ENCODE peak calls at places on chromosome 18, in five cellular contexts. C, T, J, H and M are unnamed samples.

GRCh38 chr18:24785019-24785418 is 324.6 kb downstream of the HRH4 start:
- DNase-seq in C (no peak), T (no peak), J (no peak), H (no peak), M (no peak)

GRCh38 chr18:22603902-22604301 is 186.2 kb upstream of the CTAGE1 start:
- DNase-seq in C (no peak), T (no peak), J (no peak), H (no peak), M (no peak)

GRCh38 chr18:58042826-58043362 is 1.1 kb upstream of the NEDD4L start:
- DNase-seq in C (no peak), T (no peak), J (no peak), H (no peak), M (peak)

GRCh38 chr18:49521251-49521650 is 34.2 kb upstream of the C18orf32 start:
- DNase-seq in C (no peak), T (no peak), J (no peak), H (peak), M (no peak)

GRCh38 chr18:59783138-59783537 is 85.9 kb upstream of the CCBE1 start:
- DNase-seq in C (no peak), T (no peak), J (no peak), H (no peak), M (peak)

GRCh38 chr18:57210101-57210661 is 63.3 kb downstream of the BOD1L2 start:
- DNase-seq in C (peak), T (peak), J (no peak), H (no peak), M (no peak)

GRCh38 chr18:31447530-31448191 is at the start of gene DSG3:
- DNase-seq in C (no peak), T (peak), J (no peak), H (no peak), M (no peak)

GRCh38 chr18:56559044-56559443 is 79.3 kb downstream of the TXNL1 start:
- DNase-seq in C (no peak), T (no peak), J (no peak), H (no peak), M (no peak)

GRCh38 chr18:77254711-77255110 is 5.1 kb downstream of the GALR1 start:
- DNase-seq in C (no peak), T (no peak), J (no peak), H (no peak), M (no peak)

GRCh38 chr18:79861687-79862086 is 63.9 kb downstream of the KCNG2 start:
- DNase-seq in C (no peak), T (no peak), J (no peak), H (no peak), M (no peak)

GRCh38 chr18:75129717-75130477 is 79.0 kb downstream of the PTGR3 start:
- DNase-seq in C (no peak), T (no peak), J (no peak), H (no peak), M (no peak)

GRCh38 chr18:37654711-37655369 is 89.2 kb upstream of the CELF4 start:
- DNase-seq in C (no peak), T (no peak), J (no peak), H (no peak), M (no peak)

GRCh38 chr18:3725100-3725499 is 275.1 kb downstream of the TGIF1 start:
- DNase-seq in C (no peak), T (no peak), J (no peak), H (no peak), M (no peak)

GRCh38 chr18:79936641-79937040 is 14.8 kb downstream of the SLC66A2 start:
- DNase-seq in C (no peak), T (no peak), J (no peak), H (peak), M (no peak)

GRCh38 chr18:30486856-30487255 is 555.7 kb downstream of the DSC3 start:
- DNase-seq in C (no peak), T (no peak), J (no peak), H (no peak), M (no peak)

GRCh38 chr18:56475250-56475649 is 163.1 kb downstream of the TXNL1 start:
- DNase-seq in C (no peak), T (no peak), J (no peak), H (no peak), M (no peak)

GRCh38 chr18:75170022-75170789 is 38.7 kb downstream of the PTGR3 start:
- DNase-seq in C (peak), T (no peak), J (no peak), H (no peak), M (no peak)

GRCh38 chr18:59748628-59749360 is 51.6 kb upstream of the CCBE1 start:
- DNase-seq in C (no peak), T (peak), J (no peak), H (no peak), M (no peak)

GRCh38 chr18:75544496-75544895 is 117.0 kb upstream of the SMIM21 start:
- DNase-seq in C (no peak), T (peak), J (no peak), H (no peak), M (no peak)

GRCh38 chr18:43396266-43396665 is 119.0 kb upstream of the SYT4 start:
- DNase-seq in C (no peak), T (peak), J (no peak), H (no peak), M (no peak)

GRCh38 chr18:41967680-41968079 is 12.6 kb downstream of the PIK3C3 start:
- DNase-seq in C (no peak), T (no peak), J (no peak), H (no peak), M (no peak)

GRCh38 chr18:77114564-77115391 is 17.8 kb downstream of the MBP start:
- DNase-seq in C (peak), T (peak), J (peak), H (peak), M (no peak)

GRCh38 chr18:22193466-22193865 is 24.1 kb downstream of the GATA6 start:
- DNase-seq in C (no peak), T (no peak), J (peak), H (no peak), M (no peak)

GRCh38 chr18:22324191-22325131 is 93.3 kb downstream of the CTAGE1 start:
- DNase-seq in C (peak), T (no peak), J (peak), H (no peak), M (no peak)

GRCh38 chr18:68299906-68300305 is 415.0 kb downstream of the TMX3 start:
- DNase-seq in C (no peak), T (peak), J (no peak), H (no peak), M (no peak)

GRCh38 chr18:23237524-23238151 is 102.4 kb downstream of the CABLES1 start:
- DNase-seq in C (peak), T (peak), J (peak), H (peak), M (peak)

GRCh38 chr18:3722662-3723433 is 272.9 kb downstream of the TGIF1 start:
- DNase-seq in C (no peak), T (no peak), J (no peak), H (no peak), M (no peak)

GRCh38 chr18:22694954-22695353 is 238.2 kb upstream of the RBBP8 start:
- DNase-seq in C (peak), T (peak), J (peak), H (peak), M (no peak)

GRCh38 chr18:79588636-79589481 is 90.7 kb upstream of the CTDP1 start:
- DNase-seq in C (peak), T (peak), J (peak), H (peak), M (no peak)

DNA sequence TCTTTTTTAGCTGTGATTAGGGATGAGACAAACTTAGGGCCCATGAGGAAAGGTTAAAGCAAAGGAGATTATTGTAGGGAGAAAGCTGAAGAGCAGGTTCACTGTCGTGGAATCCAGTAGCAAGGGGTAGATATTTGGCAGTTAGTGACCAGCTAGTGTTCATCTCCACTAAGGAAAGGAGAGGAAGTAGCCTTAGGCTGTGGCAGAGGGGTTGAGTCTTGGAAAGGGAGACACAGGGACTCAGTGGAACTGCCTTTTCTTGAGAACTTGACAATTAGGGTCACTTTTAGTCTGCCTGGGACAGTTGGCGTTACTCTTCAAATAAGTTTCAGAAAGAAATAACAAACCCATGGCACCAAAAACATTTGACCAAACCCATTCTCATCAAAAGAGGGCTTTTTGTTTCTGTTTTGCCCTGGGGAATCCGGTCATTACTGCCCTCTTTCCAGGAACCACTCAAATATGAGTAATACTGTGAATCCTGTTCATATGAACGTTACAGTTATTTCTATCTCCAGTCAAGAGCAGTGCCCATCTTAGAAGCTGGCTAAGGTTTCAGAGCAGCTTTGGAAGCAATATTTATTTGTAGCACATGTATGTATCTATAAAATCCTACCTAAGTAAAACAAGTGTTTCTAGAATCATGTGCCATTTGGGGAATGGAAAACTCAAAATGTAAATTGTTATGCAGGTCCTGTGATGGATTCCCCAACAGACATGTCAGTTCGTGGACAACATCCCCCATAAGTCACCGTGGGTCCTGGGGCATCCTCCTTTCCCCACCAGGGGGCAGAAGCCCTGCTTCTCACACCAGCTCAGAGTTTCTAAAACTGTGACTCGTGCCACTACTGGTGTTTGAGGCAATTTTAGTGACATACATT is 77.3 kb upstream of the PHLPP1 start:
- DNase-seq in C (no peak), T (no peak), J (no peak), H (no peak), M (peak)
- TF ChIP-seq CTCF in C (no peak), T (no peak), J (no peak), H (no peak), M (peak)

GRCh38 chr18:39033312-39033711 is 1467.7 kb upstream of the CELF4 start:
- DNase-seq in C (no peak), T (no peak), J (no peak), H (no peak), M (no peak)

GRCh38 chr18:39030124-39030655 is 1464.6 kb upstream of the CELF4 start:
- DNase-seq in C (no peak), T (no peak), J (no peak), H (no peak), M (no peak)
- TF ChIP-seq CTCF in C (no peak), T (no peak), J (no peak), H (no peak), M (no peak)

GRCh38 chr18:48018806-48019295 is 88.4 kb upstream of the SMAD2 start:
- DNase-seq in C (no peak), T (no peak), J (no peak), H (no peak), M (no peak)

GRCh38 chr18:48022021-48022420 is 91.6 kb upstream of the SMAD2 start:
- DNase-seq in C (no peak), T (no peak), J (no peak), H (peak), M (no peak)

GRCh38 chr18:48021273-48021914 is 90.9 kb upstream of the SMAD2 start:
- DNase-seq in C (no peak), T (no peak), J (no peak), H (peak), M (peak)

GRCh38 chr18:48019557-48019956 is 89.1 kb upstream of the SMAD2 start:
- DNase-seq in C (no peak), T (no peak), J (no peak), H (no peak), M (no peak)

GRCh38 chr18:48020337-48021250 is 90.1 kb upstream of the SMAD2 start:
- DNase-seq in C (no peak), T (no peak), J (no peak), H (no peak), M (no peak)
- TF ChIP-seq CTCF in C (no peak), T (no peak), J (no peak), H (no peak), M (no peak)

DNA sequence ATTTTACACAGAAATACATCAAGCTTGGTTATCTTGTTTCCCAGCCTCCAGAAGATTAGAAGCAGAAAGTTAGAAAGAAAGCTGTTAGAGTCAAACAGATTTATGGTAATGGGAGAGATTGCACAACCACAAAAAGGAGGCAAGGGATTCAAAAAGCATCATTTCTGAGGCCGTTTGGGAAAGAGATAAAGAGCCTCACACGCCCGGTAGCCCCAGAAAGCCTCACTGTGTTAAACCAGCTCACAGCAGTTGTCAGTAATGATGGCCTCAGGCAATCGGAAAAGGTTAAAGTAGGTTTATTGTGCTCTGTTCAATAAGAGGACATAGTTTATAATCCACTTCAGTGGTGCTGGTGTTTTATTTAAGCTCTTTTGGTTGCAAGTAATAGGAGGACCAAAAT is 111.3 kb downstream of the DCC start:
- DNase-seq in C (no peak), T (no peak), J (no peak), H (no peak), M (no peak)
- TF ChIP-seq CTCF in C (no peak), T (no peak), J (no peak), H (no peak), M (no peak)

GRCh38 chr18:35745814-35746213 is 164.3 kb downstream of the GALNT1 start:
- DNase-seq in C (no peak), T (no peak), J (no peak), H (no peak), M (no peak)

GRCh38 chr18:35749701-35750100 is 168.2 kb downstream of the GALNT1 start:
- DNase-seq in C (no peak), T (no peak), J (no peak), H (no peak), M (no peak)

GRCh38 chr18:35746826-35747339 is 165.3 kb downstream of the GALNT1 start:
- DNase-seq in C (no peak), T (no peak), J (no peak), H (no peak), M (no peak)

GRCh38 chr18:35750929-35751328 is 169.4 kb downstream of the GALNT1 start:
- DNase-seq in C (no peak), T (no peak), J (no peak), H (no peak), M (no peak)

DNA sequence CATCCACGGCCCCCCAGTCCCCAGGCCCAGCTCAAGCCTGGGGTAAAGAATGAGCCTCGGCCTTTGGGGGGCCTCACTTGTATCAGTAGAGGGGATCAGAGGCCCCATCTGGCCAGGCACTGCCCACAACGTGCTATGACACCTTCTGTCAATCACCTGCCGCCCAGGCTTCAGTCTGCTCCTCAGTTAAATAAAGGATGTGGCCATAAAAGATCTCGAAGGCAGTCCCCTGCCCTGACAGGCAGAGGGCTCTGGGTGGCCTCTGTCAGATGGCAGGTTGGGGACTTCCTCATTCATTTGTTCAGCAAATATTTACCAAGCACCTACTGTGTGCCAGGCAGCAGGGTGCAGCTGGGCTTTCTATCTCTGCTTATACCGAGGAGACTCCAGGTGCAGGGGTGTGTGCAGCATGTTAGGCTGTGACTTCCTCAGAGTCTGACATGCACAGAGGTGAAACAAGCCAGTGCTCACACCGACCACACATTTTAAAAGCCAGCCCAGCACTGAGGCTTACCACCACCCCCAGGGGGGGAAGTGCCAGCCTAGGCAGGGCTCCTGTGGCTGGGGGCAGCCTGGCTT is 166.4 kb downstream of the GALNT1 start:
- DNase-seq in C (no peak), T (no peak), J (no peak), H (no peak), M (no peak)
- TF ChIP-seq CTCF in C (no peak), T (no peak), J (no peak), H (no peak), M (no peak)

DNA sequence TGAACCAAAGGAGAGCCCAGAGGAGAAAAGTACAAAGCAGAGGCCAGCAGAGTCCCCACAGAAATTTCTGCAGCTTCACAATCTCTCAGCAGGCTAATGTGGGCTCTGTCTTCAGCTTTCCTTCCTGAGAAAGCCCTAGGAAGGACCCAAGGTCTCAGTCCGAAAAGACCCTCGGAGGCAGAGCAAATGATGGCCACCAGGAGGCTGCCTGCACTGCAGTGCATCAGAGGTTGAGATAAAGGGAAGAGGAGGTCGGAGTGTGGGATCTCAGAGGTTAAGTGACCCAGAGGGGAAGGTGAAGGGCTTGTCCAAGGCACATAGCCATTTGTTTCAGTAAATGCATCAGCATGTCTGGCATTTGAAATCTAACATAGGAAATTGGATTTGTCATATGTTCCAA is 299.1 kb upstream of the SLC14A2 start:
- DNase-seq in C (no peak), T (no peak), J (no peak), H (no peak), M (no peak)
- TF ChIP-seq CTCF in C (no peak), T (no peak), J (no peak), H (no peak), M (no peak)